ENCODE peak calls at places on chromosomes 3 and 15, in six cellular contexts. One of them, this sample, is unnamed.

GRCh38 chr3:50333744-50334328 is 5.8 kb upstream of the TUSC2 start:
- DNase-seq in GM23248: peak; percentile 91
- DNase-seq in MM.1S: no peak
- DNase-seq in A673: no peak
- DNase-seq in GM23338: no peak
- DNase-seq in fibroblast of lung: peak; percentile 44
- DNase-seq in this sample: no peak

GRCh38 chr15:34951993-34952392 is 17.5 kb downstream of the AQR start:
- DNase-seq in GM23248: peak; percentile 31
- DNase-seq in MM.1S: no peak
- DNase-seq in A673: no peak
- DNase-seq in GM23338: no peak
- DNase-seq in fibroblast of lung: peak; percentile 47
- DNase-seq in this sample: peak; percentile 36

GRCh38 chr3:185460719-185461350 is 38.0 kb downstream of the TMEM41A start:
- DNase-seq in GM23248: peak; percentile 43
- DNase-seq in MM.1S: peak; percentile 33
- DNase-seq in A673: peak; percentile 56
- DNase-seq in GM23338: peak; percentile 63
- DNase-seq in fibroblast of lung: peak; percentile 15
- DNase-seq in this sample: peak; percentile 5

GRCh38 chr3:65006300-65006739 is 318.5 kb upstream of the ADAMTS9 start:
- DNase-seq in GM23248: peak; percentile 23
- DNase-seq in MM.1S: peak; percentile 18
- DNase-seq in A673: peak; percentile 17
- DNase-seq in GM23338: no peak
- DNase-seq in fibroblast of lung: peak; percentile 77
- DNase-seq in this sample: peak; percentile 72

GRCh38 chr3:133444071-133444774 is 44.4 kb downstream of the BFSP2 start:
- DNase-seq in GM23248: peak; percentile 58
- DNase-seq in MM.1S: peak; percentile 54
- DNase-seq in A673: no peak
- DNase-seq in GM23338: no peak
- DNase-seq in fibroblast of lung: peak; percentile 41
- DNase-seq in this sample: peak; percentile 36

GRCh38 chr3:197027151-197027895 is 2.3 kb downstream of the MELTF start:
- DNase-seq in GM23248: peak; percentile 21
- DNase-seq in MM.1S: no peak
- DNase-seq in A673: no peak
- DNase-seq in GM23338: no peak
- DNase-seq in fibroblast of lung: peak; percentile 75
- DNase-seq in this sample: peak; percentile 54

GRCh38 chr15:33411596-33412545 is 101.1 kb downstream of the RYR3 start:
- DNase-seq in GM23248: no peak
- DNase-seq in MM.1S: no peak
- DNase-seq in A673: no peak
- DNase-seq in GM23338: no peak
- DNase-seq in fibroblast of lung: no peak
- DNase-seq in this sample: no peak

GRCh38 chr15:60620707-60621106 is 141.8 kb upstream of the ICE2 start:
- DNase-seq in GM23248: peak; percentile 68
- DNase-seq in MM.1S: no peak
- DNase-seq in A673: peak; percentile 7
- DNase-seq in GM23338: peak; percentile 66
- DNase-seq in fibroblast of lung: peak; percentile 24
- DNase-seq in this sample: peak; percentile 8

GRCh38 chr3:169264711-169265110 is 398.8 kb downstream of the MECOM start:
- DNase-seq in GM23248: no peak
- DNase-seq in MM.1S: no peak
- DNase-seq in A673: peak; percentile 90
- DNase-seq in GM23338: no peak
- DNase-seq in fibroblast of lung: peak; percentile 64
- DNase-seq in this sample: peak; percentile 47

GRCh38 chr3:124401841-124402240 is 328.4 kb upstream of the UMPS start:
- DNase-seq in GM23248: no peak
- DNase-seq in MM.1S: peak; percentile 27
- DNase-seq in A673: no peak
- DNase-seq in GM23338: no peak
- DNase-seq in fibroblast of lung: peak; percentile 68
- DNase-seq in this sample: peak; percentile 54

GRCh38 chr3:141192345-141192744 is 39.3 kb upstream of the PXYLP1 start:
- DNase-seq in GM23248: peak; percentile 93
- DNase-seq in MM.1S: peak; percentile 92
- DNase-seq in A673: peak; percentile 96
- DNase-seq in GM23338: peak; percentile 98
- DNase-seq in fibroblast of lung: peak; percentile 84
- DNase-seq in this sample: peak; percentile 72

GRCh38 chr3:150062492-150062891 is 91.8 kb upstream of the PFN2 start:
- DNase-seq in GM23248: peak; percentile 76
- DNase-seq in MM.1S: no peak
- DNase-seq in A673: no peak
- DNase-seq in GM23338: no peak
- DNase-seq in fibroblast of lung: peak; percentile 76
- DNase-seq in this sample: peak; percentile 68

GRCh38 chr15:83378921-83379561 is 68.1 kb upstream of the SH3GL3 start:
- DNase-seq in GM23248: no peak
- DNase-seq in MM.1S: no peak
- DNase-seq in A673: no peak
- DNase-seq in GM23338: peak; percentile 72
- DNase-seq in fibroblast of lung: no peak
- DNase-seq in this sample: no peak

DNA sequence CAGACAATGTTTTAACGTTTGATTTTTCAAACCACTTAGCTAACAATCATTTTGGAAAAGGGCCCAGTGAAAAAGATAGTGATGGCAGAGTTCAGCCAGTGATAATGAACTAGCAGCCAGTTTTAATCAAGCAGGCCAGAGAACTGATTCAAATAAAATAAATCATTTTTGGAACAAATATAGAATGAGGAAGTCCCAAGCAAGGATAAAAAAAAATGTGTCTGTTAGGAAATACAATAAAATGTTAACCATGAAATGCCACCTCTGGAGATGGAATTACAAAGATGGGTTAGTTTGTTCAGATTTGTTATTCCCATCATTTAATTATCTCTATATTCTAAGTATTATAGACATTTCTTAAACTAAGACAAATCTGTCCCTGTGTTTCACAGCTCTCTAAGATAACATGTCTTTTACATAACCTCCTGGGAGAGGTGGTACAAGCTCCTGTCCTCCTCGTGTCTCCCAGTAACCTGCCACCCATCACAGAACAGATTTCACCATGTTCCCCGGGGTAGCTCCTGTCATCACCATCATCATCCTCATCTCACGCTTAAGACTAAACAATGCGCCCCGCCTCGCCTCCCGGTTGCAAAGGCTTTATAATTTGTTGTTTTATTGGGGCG is 1.0 kb downstream of the HERC1 start:
- DNase-seq in GM23248: no peak
- DNase-seq in MM.1S: no peak
- DNase-seq in A673: no peak
- DNase-seq in GM23338: peak; percentile 12
- DNase-seq in fibroblast of lung: peak; percentile 7
- DNase-seq in this sample: no peak
- H3K4me1 ChIP-seq in GM23248: peaks cover 8% of the 10 kb centered on the region
- H3K4me1 ChIP-seq in MM.1S: peaks cover 9% of the 10 kb centered on the region
- H3K4me1 ChIP-seq in A673: peaks cover 11% of the 10 kb centered on the region
- H3K4me1 ChIP-seq in GM23338: peaks cover 14% of the 10 kb centered on the region
- H3K4me1 ChIP-seq in fibroblast of lung: no peaks in the 10 kb centered on the region
- H3K4me1 ChIP-seq in this sample: peaks cover 5% of the 10 kb centered on the region

DNA sequence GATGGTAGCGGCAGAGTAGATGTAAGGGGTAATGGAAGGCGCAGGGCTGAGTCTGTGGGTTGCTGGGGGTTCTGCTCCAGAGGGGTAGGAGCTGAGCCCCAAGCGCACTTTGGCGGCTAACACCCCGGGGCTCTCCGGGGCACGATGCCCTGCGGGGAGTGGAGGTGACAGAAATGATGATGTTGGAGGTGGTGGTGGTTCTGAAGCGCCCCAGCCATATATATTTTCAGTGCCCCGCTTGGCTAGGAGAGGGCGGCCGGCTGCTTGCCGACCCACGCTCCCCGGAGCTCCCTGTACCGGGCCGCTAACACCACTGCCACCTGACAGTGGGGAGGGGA is 9.7 kb downstream of the ZIC4 start:
- DNase-seq in GM23248: no peak
- DNase-seq in MM.1S: no peak
- DNase-seq in A673: no peak
- DNase-seq in GM23338: no peak
- DNase-seq in fibroblast of lung: no peak
- DNase-seq in this sample: no peak
- TF ChIP-seq EZH2 in GM23248: no peak
- TF ChIP-seq EZH2 in MM.1S: no peak
- TF ChIP-seq EZH2 in A673: no peak
- TF ChIP-seq EZH2 in GM23338: peak; percentile 52
- TF ChIP-seq EZH2 in fibroblast of lung: no peak
- TF ChIP-seq EZH2 in this sample: no peak

GRCh38 chr15:66019377-66019776 is 150.1 kb downstream of the RAB11A start:
- DNase-seq in GM23248: no peak
- DNase-seq in MM.1S: no peak
- DNase-seq in A673: peak; percentile 76
- DNase-seq in GM23338: peak; percentile 60
- DNase-seq in fibroblast of lung: no peak
- DNase-seq in this sample: no peak

GRCh38 chr15:66023322-66023972 is 154.2 kb downstream of the RAB11A start:
- DNase-seq in GM23248: no peak
- DNase-seq in MM.1S: no peak
- DNase-seq in A673: no peak
- DNase-seq in GM23338: no peak
- DNase-seq in fibroblast of lung: peak; percentile 20
- DNase-seq in this sample: peak; percentile 7

GRCh38 chr15:66019826-66020398 is 150.6 kb downstream of the RAB11A start:
- DNase-seq in GM23248: no peak
- DNase-seq in MM.1S: no peak
- DNase-seq in A673: no peak
- DNase-seq in GM23338: no peak
- DNase-seq in fibroblast of lung: no peak
- DNase-seq in this sample: no peak

GRCh38 chr15:66024116-66024515 is 154.8 kb downstream of the RAB11A start:
- DNase-seq in GM23248: no peak
- DNase-seq in MM.1S: no peak
- DNase-seq in A673: no peak
- DNase-seq in GM23338: no peak
- DNase-seq in fibroblast of lung: no peak
- DNase-seq in this sample: no peak

GRCh38 chr15:66021801-66022525 is 152.7 kb downstream of the RAB11A start:
- DNase-seq in GM23248: no peak
- DNase-seq in MM.1S: no peak
- DNase-seq in A673: no peak
- DNase-seq in GM23338: no peak
- DNase-seq in fibroblast of lung: no peak
- DNase-seq in this sample: no peak
- H3K4me1 ChIP-seq in GM23248: no peaks in the 10 kb centered on the region
- H3K4me1 ChIP-seq in MM.1S: no peaks in the 10 kb centered on the region
- H3K4me1 ChIP-seq in A673: peaks cover 11% of the 10 kb centered on the region
- H3K4me1 ChIP-seq in GM23338: peaks cover 35% of the 10 kb centered on the region
- H3K4me1 ChIP-seq in fibroblast of lung: no peaks in the 10 kb centered on the region
- H3K4me1 ChIP-seq in this sample: no peaks in the 10 kb centered on the region

GRCh38 chr15:79433610-79434009 is 1.5 kb downstream of the MINAR1 start:
- DNase-seq in GM23248: no peak
- DNase-seq in MM.1S: no peak
- DNase-seq in A673: no peak
- DNase-seq in GM23338: peak; percentile 77
- DNase-seq in fibroblast of lung: no peak
- DNase-seq in this sample: no peak

GRCh38 chr15:79434361-79434760 is 2.2 kb downstream of the MINAR1 start:
- DNase-seq in GM23248: no peak
- DNase-seq in MM.1S: no peak
- DNase-seq in A673: no peak
- DNase-seq in GM23338: no peak
- DNase-seq in fibroblast of lung: no peak
- DNase-seq in this sample: no peak

GRCh38 chr15:79430901-79431635 is 1.1 kb upstream of the MINAR1 start:
- DNase-seq in GM23248: no peak
- DNase-seq in MM.1S: no peak
- DNase-seq in A673: peak; percentile 8
- DNase-seq in GM23338: peak; percentile 39
- DNase-seq in fibroblast of lung: peak; percentile 15
- DNase-seq in this sample: no peak

GRCh38 chr15:79431636-79432344 is at the start of gene MINAR1:
- DNase-seq in GM23248: peak; percentile 80
- DNase-seq in MM.1S: no peak
- DNase-seq in A673: peak; percentile 46
- DNase-seq in GM23338: peak; percentile 72
- DNase-seq in fibroblast of lung: peak; percentile 74
- DNase-seq in this sample: peak; percentile 57

GRCh38 chr15:79432345-79433311 is 492 bp downstream of the MINAR1 start:
- DNase-seq in GM23248: peak; percentile 42
- DNase-seq in MM.1S: no peak
- DNase-seq in A673: peak; percentile 9
- DNase-seq in GM23338: peak; percentile 75
- DNase-seq in fibroblast of lung: no peak
- DNase-seq in this sample: no peak
- TF ChIP-seq EZH2 in GM23248: no peak
- TF ChIP-seq EZH2 in MM.1S: no peak
- TF ChIP-seq EZH2 in A673: peak; percentile 39
- TF ChIP-seq EZH2 in GM23338: peak; percentile 64
- TF ChIP-seq EZH2 in fibroblast of lung: peak; percentile 85
- TF ChIP-seq EZH2 in this sample: peak; percentile 85

GRCh38 chr15:62999178-62999577 is 43.4 kb upstream of the TPM1 start:
- DNase-seq in GM23248: no peak
- DNase-seq in MM.1S: no peak
- DNase-seq in A673: no peak
- DNase-seq in GM23338: no peak
- DNase-seq in fibroblast of lung: no peak
- DNase-seq in this sample: no peak
- H3K4me1 ChIP-seq in GM23248: peaks cover 15% of the 10 kb centered on the region
- H3K4me1 ChIP-seq in MM.1S: no peaks in the 10 kb centered on the region
- H3K4me1 ChIP-seq in A673: no peaks in the 10 kb centered on the region
- H3K4me1 ChIP-seq in GM23338: no peaks in the 10 kb centered on the region
- H3K4me1 ChIP-seq in fibroblast of lung: no peaks in the 10 kb centered on the region
- H3K4me1 ChIP-seq in this sample: peaks cover 12% of the 10 kb centered on the region